ENCODE peak calls at places on chromosomes 1 and 21, in six cellular contexts. One of them, this sample, is unnamed.

GRCh38 chr1:246483204-246483933 is 23.7 kb downstream of the SMYD3 start:
- DNase-seq in left lobe of liver: no peak
- DNase-seq in fibroblast of the conjunctiva: no peak
- DNase-seq in GM12864: no peak
- DNase-seq in HS-27A: no peak
- DNase-seq in stimulated activated CD4-positive, alpha-beta T cell treated with anti-CD3 and anti-CD28 coated beads, Interleukin-4, amount 100 ng/mL, for 1 hour: no peak
- DNase-seq in this sample: no peak

GRCh38 chr1:176987016-176987415 is 177.5 kb downstream of the ASTN1 start:
- DNase-seq in left lobe of liver: no peak
- DNase-seq in fibroblast of the conjunctiva: peak
- DNase-seq in GM12864: no peak
- DNase-seq in HS-27A: no peak
- DNase-seq in stimulated activated CD4-positive, alpha-beta T cell treated with anti-CD3 and anti-CD28 coated beads, Interleukin-4, amount 100 ng/mL, for 1 hour: no peak
- DNase-seq in this sample: no peak

GRCh38 chr21:39650306-39650705 is 37.6 kb downstream of the B3GALT5 start:
- DNase-seq in left lobe of liver: no peak
- DNase-seq in fibroblast of the conjunctiva: no peak
- DNase-seq in GM12864: no peak
- DNase-seq in HS-27A: no peak
- DNase-seq in stimulated activated CD4-positive, alpha-beta T cell treated with anti-CD3 and anti-CD28 coated beads, Interleukin-4, amount 100 ng/mL, for 1 hour: no peak
- DNase-seq in this sample: no peak

GRCh38 chr1:177932123-177932522 is 37.7 kb downstream of the SEC16B start:
- DNase-seq in left lobe of liver: no peak
- DNase-seq in fibroblast of the conjunctiva: no peak
- DNase-seq in GM12864: no peak
- DNase-seq in HS-27A: no peak
- DNase-seq in stimulated activated CD4-positive, alpha-beta T cell treated with anti-CD3 and anti-CD28 coated beads, Interleukin-4, amount 100 ng/mL, for 1 hour: no peak
- DNase-seq in this sample: no peak

GRCh38 chr1:160410412-160411005 is 10.1 kb downstream of the VANGL2 start:
- DNase-seq in left lobe of liver: no peak
- DNase-seq in fibroblast of the conjunctiva: no peak
- DNase-seq in GM12864: no peak
- DNase-seq in HS-27A: no peak
- DNase-seq in stimulated activated CD4-positive, alpha-beta T cell treated with anti-CD3 and anti-CD28 coated beads, Interleukin-4, amount 100 ng/mL, for 1 hour: no peak
- DNase-seq in this sample: peak

GRCh38 chr21:40881767-40882166 is 34.8 kb upstream of the DSCAM start:
- DNase-seq in left lobe of liver: no peak
- DNase-seq in fibroblast of the conjunctiva: no peak
- DNase-seq in GM12864: no peak
- DNase-seq in HS-27A: no peak
- DNase-seq in stimulated activated CD4-positive, alpha-beta T cell treated with anti-CD3 and anti-CD28 coated beads, Interleukin-4, amount 100 ng/mL, for 1 hour: no peak
- DNase-seq in this sample: no peak

GRCh38 chr1:54582566-54583306 is 34.7 kb downstream of the ACOT11 start:
- DNase-seq in left lobe of liver: no peak
- DNase-seq in fibroblast of the conjunctiva: no peak
- DNase-seq in GM12864: no peak
- DNase-seq in HS-27A: no peak
- DNase-seq in stimulated activated CD4-positive, alpha-beta T cell treated with anti-CD3 and anti-CD28 coated beads, Interleukin-4, amount 100 ng/mL, for 1 hour: no peak
- DNase-seq in this sample: peak

GRCh38 chr1:222202831-222203230 is 345.1 kb downstream of the HHIPL2 start:
- DNase-seq in left lobe of liver: peak
- DNase-seq in fibroblast of the conjunctiva: no peak
- DNase-seq in GM12864: no peak
- DNase-seq in HS-27A: no peak
- DNase-seq in stimulated activated CD4-positive, alpha-beta T cell treated with anti-CD3 and anti-CD28 coated beads, Interleukin-4, amount 100 ng/mL, for 1 hour: no peak
- DNase-seq in this sample: no peak

GRCh38 chr1:24020032-24020431 is 39.9 kb upstream of the SRSF10 start:
- DNase-seq in left lobe of liver: no peak
- DNase-seq in fibroblast of the conjunctiva: peak
- DNase-seq in GM12864: no peak
- DNase-seq in HS-27A: no peak
- DNase-seq in stimulated activated CD4-positive, alpha-beta T cell treated with anti-CD3 and anti-CD28 coated beads, Interleukin-4, amount 100 ng/mL, for 1 hour: no peak
- DNase-seq in this sample: no peak

GRCh38 chr1:82538876-82539275 is 738.1 kb downstream of the ADGRL2 start:
- DNase-seq in left lobe of liver: no peak
- DNase-seq in fibroblast of the conjunctiva: no peak
- DNase-seq in GM12864: no peak
- DNase-seq in HS-27A: no peak
- DNase-seq in stimulated activated CD4-positive, alpha-beta T cell treated with anti-CD3 and anti-CD28 coated beads, Interleukin-4, amount 100 ng/mL, for 1 hour: no peak
- DNase-seq in this sample: no peak

GRCh38 chr1:61318319-61319125 is 236.2 kb downstream of the NFIA start:
- DNase-seq in left lobe of liver: no peak
- DNase-seq in fibroblast of the conjunctiva: peak
- DNase-seq in GM12864: peak
- DNase-seq in HS-27A: peak
- DNase-seq in stimulated activated CD4-positive, alpha-beta T cell treated with anti-CD3 and anti-CD28 coated beads, Interleukin-4, amount 100 ng/mL, for 1 hour: no peak
- DNase-seq in this sample: no peak

GRCh38 chr1:17233675-17234074 is 15.2 kb upstream of the PADI3 start:
- DNase-seq in left lobe of liver: no peak
- DNase-seq in fibroblast of the conjunctiva: peak
- DNase-seq in GM12864: no peak
- DNase-seq in HS-27A: peak
- DNase-seq in stimulated activated CD4-positive, alpha-beta T cell treated with anti-CD3 and anti-CD28 coated beads, Interleukin-4, amount 100 ng/mL, for 1 hour: no peak
- DNase-seq in this sample: peak

GRCh38 chr1:17923684-17924083 is 168.6 kb downstream of the ACTL8 start:
- DNase-seq in left lobe of liver: no peak
- DNase-seq in fibroblast of the conjunctiva: no peak
- DNase-seq in GM12864: no peak
- DNase-seq in HS-27A: no peak
- DNase-seq in stimulated activated CD4-positive, alpha-beta T cell treated with anti-CD3 and anti-CD28 coated beads, Interleukin-4, amount 100 ng/mL, for 1 hour: no peak
- DNase-seq in this sample: no peak

GRCh38 chr1:203252678-203253077 is 23.2 kb upstream of the CHIT1 start:
- DNase-seq in left lobe of liver: no peak
- DNase-seq in fibroblast of the conjunctiva: no peak
- DNase-seq in GM12864: no peak
- DNase-seq in HS-27A: no peak
- DNase-seq in stimulated activated CD4-positive, alpha-beta T cell treated with anti-CD3 and anti-CD28 coated beads, Interleukin-4, amount 100 ng/mL, for 1 hour: no peak
- DNase-seq in this sample: no peak

GRCh38 chr1:53981220-53981619 is 35.1 kb downstream of the LRRC42 start:
- DNase-seq in left lobe of liver: no peak
- DNase-seq in fibroblast of the conjunctiva: no peak
- DNase-seq in GM12864: no peak
- DNase-seq in HS-27A: no peak
- DNase-seq in stimulated activated CD4-positive, alpha-beta T cell treated with anti-CD3 and anti-CD28 coated beads, Interleukin-4, amount 100 ng/mL, for 1 hour: no peak
- DNase-seq in this sample: no peak

GRCh38 chr1:58768971-58769808 is 14.7 kb downstream of the JUN start:
- DNase-seq in left lobe of liver: peak
- DNase-seq in fibroblast of the conjunctiva: no peak
- DNase-seq in GM12864: no peak
- DNase-seq in HS-27A: no peak
- DNase-seq in stimulated activated CD4-positive, alpha-beta T cell treated with anti-CD3 and anti-CD28 coated beads, Interleukin-4, amount 100 ng/mL, for 1 hour: peak
- DNase-seq in this sample: peak

GRCh38 chr21:38386967-38387366 is 111.3 kb downstream of the ERG start:
- DNase-seq in left lobe of liver: no peak
- DNase-seq in fibroblast of the conjunctiva: no peak
- DNase-seq in GM12864: no peak
- DNase-seq in HS-27A: no peak
- DNase-seq in stimulated activated CD4-positive, alpha-beta T cell treated with anti-CD3 and anti-CD28 coated beads, Interleukin-4, amount 100 ng/mL, for 1 hour: no peak
- DNase-seq in this sample: no peak

GRCh38 chr1:224433041-224433670 is 1.4 kb downstream of the WDR26 start:
- DNase-seq in left lobe of liver: no peak
- DNase-seq in fibroblast of the conjunctiva: no peak
- DNase-seq in GM12864: no peak
- DNase-seq in HS-27A: no peak
- DNase-seq in stimulated activated CD4-positive, alpha-beta T cell treated with anti-CD3 and anti-CD28 coated beads, Interleukin-4, amount 100 ng/mL, for 1 hour: peak
- DNase-seq in this sample: peak

GRCh38 chr1:23100074-23100748 is 68.4 kb downstream of the LUZP1 start:
- DNase-seq in left lobe of liver: no peak
- DNase-seq in fibroblast of the conjunctiva: peak
- DNase-seq in GM12864: no peak
- DNase-seq in HS-27A: peak
- DNase-seq in stimulated activated CD4-positive, alpha-beta T cell treated with anti-CD3 and anti-CD28 coated beads, Interleukin-4, amount 100 ng/mL, for 1 hour: no peak
- DNase-seq in this sample: peak

GRCh38 chr1:115255154-115255553 is 82.9 kb downstream of the NGF start:
- DNase-seq in left lobe of liver: no peak
- DNase-seq in fibroblast of the conjunctiva: no peak
- DNase-seq in GM12864: no peak
- DNase-seq in HS-27A: no peak
- DNase-seq in stimulated activated CD4-positive, alpha-beta T cell treated with anti-CD3 and anti-CD28 coated beads, Interleukin-4, amount 100 ng/mL, for 1 hour: no peak
- DNase-seq in this sample: no peak

GRCh38 chr1:225911207-225912130 is 12.6 kb downstream of the PYCR2 start:
- DNase-seq in left lobe of liver: peak
- DNase-seq in fibroblast of the conjunctiva: no peak
- DNase-seq in GM12864: no peak
- DNase-seq in HS-27A: no peak
- DNase-seq in stimulated activated CD4-positive, alpha-beta T cell treated with anti-CD3 and anti-CD28 coated beads, Interleukin-4, amount 100 ng/mL, for 1 hour: peak
- DNase-seq in this sample: peak

GRCh38 chr1:42925132-42925769 is 33.4 kb downstream of the SLC2A1 start:
- DNase-seq in left lobe of liver: no peak
- DNase-seq in fibroblast of the conjunctiva: no peak
- DNase-seq in GM12864: no peak
- DNase-seq in HS-27A: no peak
- DNase-seq in stimulated activated CD4-positive, alpha-beta T cell treated with anti-CD3 and anti-CD28 coated beads, Interleukin-4, amount 100 ng/mL, for 1 hour: no peak
- DNase-seq in this sample: no peak

GRCh38 chr1:212981571-212982328 is 31.4 kb downstream of the VASH2 start:
- DNase-seq in left lobe of liver: no peak
- DNase-seq in fibroblast of the conjunctiva: no peak
- DNase-seq in GM12864: peak
- DNase-seq in HS-27A: no peak
- DNase-seq in stimulated activated CD4-positive, alpha-beta T cell treated with anti-CD3 and anti-CD28 coated beads, Interleukin-4, amount 100 ng/mL, for 1 hour: no peak
- DNase-seq in this sample: no peak

GRCh38 chr21:43578677-43579313 is 80.5 kb downstream of the HSF2BP start:
- DNase-seq in left lobe of liver: no peak
- DNase-seq in fibroblast of the conjunctiva: no peak
- DNase-seq in GM12864: no peak
- DNase-seq in HS-27A: no peak
- DNase-seq in stimulated activated CD4-positive, alpha-beta T cell treated with anti-CD3 and anti-CD28 coated beads, Interleukin-4, amount 100 ng/mL, for 1 hour: no peak
- DNase-seq in this sample: no peak

GRCh38 chr1:28565726-28566125 is 12.8 kb downstream of the TRNAU1AP start:
- DNase-seq in left lobe of liver: no peak
- DNase-seq in fibroblast of the conjunctiva: no peak
- DNase-seq in GM12864: no peak
- DNase-seq in HS-27A: no peak
- DNase-seq in stimulated activated CD4-positive, alpha-beta T cell treated with anti-CD3 and anti-CD28 coated beads, Interleukin-4, amount 100 ng/mL, for 1 hour: no peak
- DNase-seq in this sample: no peak